ENCODE peak calls at places on chromosomes 3 and 15, in four cellular contexts. C is HEK293T, Y is neural crest cell, L is hippocampal formation. K is an unnamed sample.

GRCh38 chr3:47436180-47436579 is 39.6 kb downstream of the SCAP start:
- DNase-seq in C (no peak), Y (no peak), L (no peak), K (no peak)

GRCh38 chr15:63211549-63211948 is 22.1 kb downstream of the RAB8B start:
- DNase-seq in C (no peak), Y (no peak), L (no peak), K (no peak)

GRCh38 chr15:46034755-46035154 is 399.9 kb downstream of the SQOR start:
- DNase-seq in C (no peak), Y (no peak), L (no peak), K (no peak)

GRCh38 chr3:50170689-50171088 is 15.6 kb downstream of the SEMA3F start:
- DNase-seq in C (no peak), Y (no peak), L (no peak), K (no peak)

GRCh38 chr3:177824190-177824786 is 627.0 kb upstream of the TBL1XR1 start:
- DNase-seq in C (no peak), Y (no peak), L (no peak), K (no peak)

GRCh38 chr15:90187257-90187868 is 13.8 kb upstream of the SEMA4B start:
- DNase-seq in C (no peak), Y (no peak), L (no peak), K (no peak)

GRCh38 chr3:30659270-30660127 is 53.1 kb downstream of the TGFBR2 start:
- DNase-seq in C (no peak), Y (no peak), L (no peak), K (peak; percentile 86)

GRCh38 chr3:175295248-175296000 is 436.3 kb downstream of the NAALADL2 start:
- DNase-seq in C (no peak), Y (no peak), L (no peak), K (no peak)

GRCh38 chr3:31924628-31925270 is 56.3 kb downstream of the OSBPL10 start:
- DNase-seq in C (no peak), Y (no peak), L (no peak), K (no peak)

GRCh38 chr3:185549111-185549510 is 3.3 kb downstream of the LIPH start:
- DNase-seq in C (no peak), Y (no peak), L (no peak), K (no peak)

K was measured in HAP-1.